ENCODE peak calls at places on chromosomes 16 and 17, in six cellular contexts. Z is HepG2, E is H1, L is GM12878, G is K562, M is HCT116. I is an unnamed sample.

GRCh38 chr17:81459864-81460263 is 52.7 kb downstream of the ACTG1 start:
- DNase-seq in Z (no peak), E (no peak), L (no peak), G (no peak), M (no peak), I (no peak)

GRCh38 chr17:640436-640835 is 74.2 kb downstream of the VPS53 start:
- DNase-seq in Z (no peak), E (no peak), L (no peak), G (no peak), M (no peak), I (no peak)

GRCh38 chr17:18261146-18261515 is 669 bp downstream of the MIEF2 start:
- DNase-seq in Z (peak; percentile 24), E (no peak), L (no peak), G (peak; percentile 38), M (no peak), I (no peak)

GRCh38 chr16:56742030-56742984 is 12.4 kb downstream of the NUP93 start:
- DNase-seq in Z (no peak), E (no peak), L (no peak), G (peak; percentile 25), M (peak; percentile 22), I (no peak)

GRCh38 chr17:65743313-65743665 is 181.8 kb upstream of the AXIN2 start:
- DNase-seq in Z (no peak), E (no peak), L (no peak), G (no peak), M (no peak), I (no peak)

GRCh38 chr16:67842509-67843342 is 606 bp downstream of the THAP11 start:
- DNase-seq in Z (peak; percentile 61), E (no peak), L (no peak), G (peak; percentile 32), M (no peak), I (no peak)

GRCh38 chr17:68368387-68368786 is 77.1 kb downstream of the ARSG start:
- DNase-seq in Z (no peak), E (no peak), L (no peak), G (no peak), M (no peak), I (no peak)

GRCh38 chr17:7673239-7673638 is 14.1 kb downstream of the TP53 start:
- DNase-seq in Z (peak; percentile 27), E (no peak), L (peak; percentile 3), G (peak; percentile 47), M (no peak), I (no peak)

GRCh38 chr16:23365602-23366240 is 63.6 kb downstream of the SCNN1B start:
- DNase-seq in Z (no peak), E (no peak), L (peak; percentile 25), G (no peak), M (no peak), I (no peak)

GRCh38 chr17:77884019-77884418 is 74.5 kb upstream of the TNRC6C start:
- DNase-seq in Z (no peak), E (no peak), L (no peak), G (no peak), M (no peak), I (no peak)

GRCh38 chr17:76261421-76262215 is 3.5 kb upstream of the UBALD2 start:
- DNase-seq in Z (no peak), E (no peak), L (no peak), G (no peak), M (no peak), I (no peak)

GRCh38 chr17:1256699-1257098 is 13.5 kb upstream of the BHLHA9 start:
- DNase-seq in Z (no peak), E (no peak), L (no peak), G (no peak), M (no peak), I (no peak)

GRCh38 chr17:67221062-67221998 is 23.7 kb downstream of the HELZ start:
- DNase-seq in Z (peak; percentile 34), E (no peak), L (no peak), G (peak; percentile 67), M (peak; percentile 40), I (no peak)

GRCh38 chr16:6195966-6196365 is 1098.4 kb upstream of the EEF2KMT start:
- DNase-seq in Z (no peak), E (peak; percentile 68), L (no peak), G (no peak), M (no peak), I (peak; percentile 92)

GRCh38 chr16:2398520-2398919 is 30.7 kb upstream of the CCNF start:
- DNase-seq in Z (no peak), E (no peak), L (no peak), G (no peak), M (no peak), I (no peak)
- TF ChIP-seq ZNF274 in Z (no peak), E (no peak), L (no peak), G (no peak), M (no peak), I (no peak)

GRCh38 chr16:340370-341091 is 12.0 kb downstream of the AXIN1 start:
- DNase-seq in Z (peak; percentile 66), E (no peak), L (no peak), G (no peak), M (no peak), I (no peak)
- TF ChIP-seq ZNF274 in Z (no peak), E (no peak), L (no peak), G (no peak), M (no peak), I (no peak)

GRCh38 chr16:85398050-85398451 is 215.1 kb upstream of the GSE1 start:
- DNase-seq in Z (no peak), E (no peak), L (no peak), G (no peak), M (no peak), I (no peak)
- TF ChIP-seq ZNF274 in Z (no peak), E (no peak), L (no peak), G (no peak), M (no peak), I (no peak)

DNA sequence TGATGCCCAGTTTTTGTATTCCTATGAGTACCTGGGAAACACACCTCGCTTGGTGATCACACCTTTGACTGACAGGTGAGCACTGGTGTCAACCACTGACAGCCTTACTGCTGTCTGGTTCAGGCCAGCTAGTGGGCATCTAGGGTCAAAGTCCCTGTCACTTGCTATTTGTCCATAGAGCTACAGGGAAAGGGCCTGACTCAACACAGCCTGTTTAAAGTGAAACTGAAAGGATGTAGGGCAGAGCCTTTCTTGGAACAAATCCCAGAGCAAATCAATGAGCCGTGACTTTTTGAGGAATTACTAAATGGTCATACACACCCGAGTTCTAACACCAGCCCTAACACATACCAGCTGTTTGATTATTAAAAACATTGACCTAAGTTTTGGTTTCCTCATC is 106.8 kb downstream of the DNAH9 start:
- DNase-seq in Z (peak; percentile 69), E (no peak), L (no peak), G (no peak), M (no peak), I (no peak)
- TF ChIP-seq ZNF274 in Z (no peak), E (no peak), L (no peak), G (no peak), M (no peak), I (no peak)

GRCh38 chr17:39231587-39232551 is 6.1 kb upstream of the STAC2 start:
- DNase-seq in Z (no peak), E (no peak), L (no peak), G (peak; percentile 66), M (no peak), I (no peak)
- TF ChIP-seq ZNF274 in Z (no peak), E (no peak), L (no peak), G (no peak), M (no peak), I (no peak)

DNA sequence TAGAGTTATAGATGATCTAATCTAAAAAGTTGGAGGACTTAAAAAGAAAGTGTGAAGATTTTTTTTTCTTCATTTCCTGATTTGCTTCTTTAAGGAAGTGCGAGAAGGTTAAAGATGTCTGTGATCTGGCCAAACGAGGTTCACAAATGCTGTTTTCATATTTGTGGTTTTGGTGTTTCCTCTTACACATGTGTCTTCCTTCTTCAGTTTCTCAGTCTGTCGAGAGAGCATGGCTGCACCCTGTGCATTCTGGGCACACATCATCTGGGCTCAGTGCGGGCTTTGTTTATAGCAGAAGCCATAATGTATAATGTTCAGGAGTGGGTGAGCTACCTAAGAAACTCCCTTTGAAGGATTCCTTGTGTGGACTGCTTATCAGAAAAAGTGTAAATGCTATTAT is 260.4 kb upstream of the TBX2 start:
- DNase-seq in Z (no peak), E (no peak), L (peak; percentile 77), G (no peak), M (no peak), I (no peak)
- TF ChIP-seq ZNF274 in Z (no peak), E (no peak), L (no peak), G (no peak), M (no peak), I (no peak)

GRCh38 chr16:57979006-57979585 is 8.2 kb upstream of the CNGB1 start:
- DNase-seq in Z (no peak), E (no peak), L (no peak), G (no peak), M (no peak), I (no peak)

GRCh38 chr16:57977418-57978069 is 6.6 kb upstream of the CNGB1 start:
- DNase-seq in Z (no peak), E (no peak), L (no peak), G (peak; percentile 57), M (no peak), I (no peak)

GRCh38 chr16:57972285-57972684 is 1.4 kb upstream of the CNGB1 start:
- DNase-seq in Z (no peak), E (no peak), L (no peak), G (no peak), M (no peak), I (no peak)

GRCh38 chr16:57971848-57972247 is 920 bp upstream of the CNGB1 start:
- DNase-seq in Z (no peak), E (no peak), L (no peak), G (no peak), M (no peak), I (no peak)

GRCh38 chr16:57976331-57976796 is 5.4 kb upstream of the CNGB1 start:
- DNase-seq in Z (no peak), E (no peak), L (no peak), G (peak; percentile 97), M (no peak), I (no peak)
- TF ChIP-seq ZNF274 in Z (no peak), E (no peak), L (no peak), G (no peak), M (no peak), I (no peak)